ENCODE peak calls at places on chromosomes 13 and 19, in ten cellular contexts. U is colonic mucosa, A is tibial artery, T is AG10803, D is brain microvascular endothelial cell, V is bronchial epithelial cell, S is body of pancreas, I is choroid plexus epithelial cell, Z is AG09309, Q is RWPE2. B is an unnamed sample.
A peak's percentile ranks its signal among the peaks of the same experiment; 100 is the strongest.

GRCh38 chr13:44396963-44397580 is 23.4 kb downstream of the SERP2 start:
- DNase-seq in S (no peak), Z (no peak), Q (no peak), A (no peak), U (no peak), I (peak; percentile 92), D (peak; percentile 61), V (no peak), T (no peak), B (peak; percentile 15)

GRCh38 chr19:58154287-58154678 is 3.7 kb upstream of the ZNF329 start:
- DNase-seq in U (peak; percentile 35), T (peak; percentile 50), D (peak; percentile 16), Z (peak; percentile 13), S (peak; percentile 47), I (peak; percentile 64), Q (no peak), A (peak; percentile 22), V (peak; percentile 27), B (no peak)

GRCh38 chr13:21717817-21718216 is 46.9 kb downstream of the FGF9 start:
- DNase-seq in Q (no peak), V (peak; percentile 64), U (no peak), T (no peak), S (no peak), A (no peak), D (no peak), I (no peak), Z (no peak), B (no peak)

GRCh38 chr19:4911314-4911713 is 2.0 kb downstream of the UHRF1 start:
- DNase-seq in T (peak; percentile 19), V (no peak), D (peak; percentile 14), Q (no peak), S (no peak), U (no peak), A (no peak), Z (no peak), I (peak; percentile 48), B (no peak)

GRCh38 chr19:3243851-3244700 is 19.6 kb downstream of the CELF5 start:
- DNase-seq in T (peak; percentile 46), D (peak; percentile 43), U (peak; percentile 63), I (peak; percentile 53), Z (peak; percentile 1), A (no peak), V (peak; percentile 47), Q (no peak), S (peak; percentile 27), B (no peak)

GRCh38 chr19:41323023-41323422 is 13.1 kb downstream of the CCDC97 start:
- DNase-seq in D (peak; percentile 72), Z (no peak), S (no peak), Q (no peak), V (no peak), U (no peak), I (peak; percentile 88), A (no peak), T (peak; percentile 64), B (no peak)

GRCh38 chr13:94656766-94657165 is 55.1 kb downstream of the GPR180 start:
- DNase-seq in V (peak; percentile 91), A (no peak), S (no peak), D (peak; percentile 55), Q (no peak), U (no peak), I (peak; percentile 96), Z (peak; percentile 93), T (peak; percentile 98), B (peak; percentile 94)

GRCh38 chr19:52963229-52963760 is 614 bp upstream of the ZNF816 start:
- DNase-seq in I (no peak), Z (no peak), U (peak; percentile 33), Q (no peak), A (no peak), V (no peak), S (peak; percentile 18), T (no peak), D (no peak), B (no peak)

GRCh38 chr13:30241537-30241936 is 65.8 kb downstream of the KATNAL1 start:
- DNase-seq in T (no peak), A (peak; percentile 27), Z (no peak), D (no peak), I (no peak), Q (no peak), S (no peak), V (no peak), U (no peak), B (no peak)

GRCh38 chr19:49398001-49398615 is 10.1 kb downstream of the KASH5 start:
- DNase-seq in V (no peak), D (no peak), I (no peak), S (no peak), U (no peak), Z (no peak), A (no peak), Q (no peak), T (no peak), B (no peak)

GRCh38 chr19:55777528-55777927 is 8.6 kb downstream of the RFPL4AL1 start:
- DNase-seq in U (no peak), A (no peak), D (no peak), S (no peak), I (no peak), V (no peak), T (no peak), Z (no peak), Q (no peak), B (no peak)

GRCh38 chr19:41563847-41564514 is 12.0 kb upstream of the CEACAM21 start:
- DNase-seq in A (no peak), Z (no peak), D (no peak), I (no peak), Q (no peak), T (no peak), V (peak; percentile 1), S (no peak), U (no peak), B (no peak)

GRCh38 chr19:49829200-49829599 is 11.1 kb downstream of the MED25 start:
- DNase-seq in Z (no peak), V (no peak), S (no peak), A (no peak), D (no peak), Q (no peak), T (no peak), I (no peak), U (no peak), B (no peak)

GRCh38 chr19:29263305-29264080 is 50.5 kb upstream of the UQCRFS1 start:
- DNase-seq in I (peak; percentile 37), Z (no peak), Q (no peak), A (peak; percentile 36), V (no peak), D (peak; percentile 35), T (peak; percentile 33), S (peak; percentile 31), U (peak; percentile 49), B (no peak)

GRCh38 chr19:29259867-29260281 is 46.9 kb upstream of the UQCRFS1 start:
- DNase-seq in D (no peak), S (no peak), A (no peak), V (no peak), I (no peak), Z (no peak), T (no peak), Q (no peak), U (no peak), B (no peak)

GRCh38 chr19:29262085-29262484 is 49.1 kb upstream of the UQCRFS1 start:
- DNase-seq in S (no peak), Q (no peak), A (no peak), V (no peak), D (no peak), T (no peak), U (no peak), Z (no peak), I (no peak), B (no peak)

GRCh38 chr19:29259153-29259552 is 46.2 kb upstream of the UQCRFS1 start:
- DNase-seq in T (no peak), Z (no peak), I (peak; percentile 11), D (no peak), A (no peak), Q (no peak), U (no peak), S (no peak), V (no peak), B (no peak)

GRCh38 chr19:29260477-29261317 is 47.7 kb upstream of the UQCRFS1 start:
- DNase-seq in T (peak; percentile 22), D (no peak), I (peak; percentile 18), A (no peak), Z (no peak), U (peak; percentile 29), S (no peak), V (no peak), Q (no peak), B (no peak)
- TF ChIP-seq CTCF in T (peak; percentile 37), D (peak; percentile 38), I (peak; percentile 45), A (no peak), Z (peak; percentile 36), U (no peak), S (peak; percentile 36), V (no peak), Q (peak; percentile 29), B (peak; percentile 37)

GRCh38 chr19:47044946-47045866 is 3.2 kb downstream of the TMEM160 start:
- DNase-seq in Z (no peak), D (no peak), A (no peak), I (no peak), T (no peak), V (no peak), Q (no peak), S (no peak), U (no peak), B (no peak)
- H3K4me3 ChIP-seq in Z (no peak overlapping the region), D (no peak overlapping the region), A (no peak overlapping the region), I (no peak overlapping the region), T (no peak overlapping the region), V (no peak overlapping the region), Q (no peak overlapping the region), S (no peak overlapping the region), U (no peak overlapping the region), B (no peak overlapping the region)

GRCh38 chr13:75316427-75316826 is 165.5 kb downstream of the TBC1D4 start:
- DNase-seq in T (peak; percentile 41), Z (no peak), U (no peak), A (no peak), S (no peak), D (no peak), V (peak; percentile 60), I (peak; percentile 50), Q (no peak), B (no peak)
- TF ChIP-seq CTCF in T (no peak), Z (no peak), U (no peak), A (no peak), S (no peak), D (no peak), V (no peak), I (no peak), Q (no peak), B (no peak)

DNA sequence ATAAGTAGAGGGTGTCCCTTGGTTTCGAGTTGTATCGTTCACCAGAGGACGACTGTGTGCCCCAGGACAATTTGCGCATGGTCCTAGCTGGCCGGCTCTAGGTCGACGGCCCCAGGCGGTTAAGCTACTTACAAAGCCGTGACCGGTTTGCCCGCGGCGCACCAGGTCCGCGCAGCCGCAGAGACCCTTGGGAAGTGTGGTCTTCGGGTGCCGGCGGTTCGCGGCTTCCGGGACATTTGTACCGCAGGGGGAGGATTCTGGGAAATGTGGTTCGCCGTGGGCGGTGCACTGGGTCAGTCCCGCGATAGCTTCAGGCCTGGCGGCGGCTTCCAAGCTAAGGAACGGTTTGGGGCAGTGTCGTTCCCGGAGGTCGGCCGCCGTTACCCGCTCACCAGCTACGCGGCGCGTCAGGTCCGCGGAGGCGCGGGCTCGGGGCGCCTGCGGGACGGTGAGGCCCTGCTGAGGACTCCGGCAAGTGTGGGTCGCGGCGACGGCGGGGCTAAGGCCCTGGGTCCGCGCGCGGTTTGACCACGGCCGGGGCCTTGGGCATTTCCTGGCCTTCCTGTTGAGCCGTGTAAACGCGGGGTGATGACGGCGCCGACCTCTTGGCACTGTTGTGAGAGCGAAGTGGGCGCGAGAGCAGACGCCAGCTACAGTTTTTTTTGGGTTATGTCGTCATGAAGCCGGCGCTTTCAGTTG is at the start of gene ZNF302:
- DNase-seq in S (peak; percentile 97), T (peak; percentile 97), Z (peak; percentile 90), A (peak; percentile 96), Q (peak; percentile 95), V (peak; percentile 93), D (peak; percentile 96), I (peak; percentile 98), U (peak; percentile 97), B (peak; percentile 86)
- H3K4me3 ChIP-seq in S (peak within 1 kb of the TSS; percentile 33), T (peak within 1 kb of the TSS; percentile 72), Z (peak within 1 kb of the TSS; percentile 51), A (peak within 1 kb of the TSS; percentile 59), Q (peak within 1 kb of the TSS; percentile 67), V (peak within 1 kb of the TSS; percentile 86), D (peak within 1 kb of the TSS; percentile 71), I (peak within 1 kb of the TSS; percentile 69), U (peak within 1 kb of the TSS; percentile 71), B (peak within 1 kb of the TSS; percentile 79)